ENCODE peak calls at places on chromosomes 1 and 21, in six cellular contexts. One of them, this sample, is unnamed.

GRCh38 chr1:200042119-200042436 is 14.6 kb downstream of the NR5A2 start:
- DNase-seq in adipocyte: no peak
- DNase-seq in foreskin fibroblast: no peak
- DNase-seq in DMS 273 treated with DMSO at 0.1 percent for 48 hours: no peak
- DNase-seq in NCI-H2029: no peak
- DNase-seq in HS-27A: no peak
- DNase-seq in this sample: no peak

GRCh38 chr1:210715072-210715471 is 386.4 kb downstream of the HHAT start:
- DNase-seq in DMS 273 treated with DMSO at 0.1 percent for 48 hours: no peak
- DNase-seq in foreskin fibroblast: no peak
- DNase-seq in NCI-H2029: no peak
- DNase-seq in HS-27A: no peak
- DNase-seq in adipocyte: no peak
- DNase-seq in this sample: no peak

GRCh38 chr1:70112838-70113237 is 92.5 kb downstream of the LRRC40 start:
- DNase-seq in adipocyte: no peak
- DNase-seq in DMS 273 treated with DMSO at 0.1 percent for 48 hours: no peak
- DNase-seq in NCI-H2029: no peak
- DNase-seq in foreskin fibroblast: no peak
- DNase-seq in HS-27A: no peak
- DNase-seq in this sample: no peak

GRCh38 chr1:39776400-39776713 is 5.2 kb upstream of the OXCT2 start:
- DNase-seq in DMS 273 treated with DMSO at 0.1 percent for 48 hours: no peak
- DNase-seq in HS-27A: no peak
- DNase-seq in foreskin fibroblast: no peak
- DNase-seq in adipocyte: no peak
- DNase-seq in NCI-H2029: no peak
- DNase-seq in this sample: no peak

GRCh38 chr21:45478115-45478801 is 64.0 kb downstream of the SLC19A1 start:
- DNase-seq in adipocyte: peak
- DNase-seq in NCI-H2029: no peak
- DNase-seq in HS-27A: no peak
- DNase-seq in foreskin fibroblast: no peak
- DNase-seq in DMS 273 treated with DMSO at 0.1 percent for 48 hours: peak
- DNase-seq in this sample: peak

GRCh38 chr1:75257424-75257823 is 123.2 kb downstream of the LHX8 start:
- DNase-seq in NCI-H2029: no peak
- DNase-seq in foreskin fibroblast: no peak
- DNase-seq in HS-27A: no peak
- DNase-seq in DMS 273 treated with DMSO at 0.1 percent for 48 hours: no peak
- DNase-seq in adipocyte: no peak
- DNase-seq in this sample: no peak

GRCh38 chr1:77096496-77097255 is 122.6 kb downstream of the PIGK start:
- DNase-seq in NCI-H2029: no peak
- DNase-seq in foreskin fibroblast: no peak
- DNase-seq in HS-27A: no peak
- DNase-seq in adipocyte: no peak
- DNase-seq in DMS 273 treated with DMSO at 0.1 percent for 48 hours: no peak
- DNase-seq in this sample: no peak

GRCh38 chr21:27572681-27573080 is 605.8 kb upstream of the ADAMTS5 start:
- DNase-seq in HS-27A: peak
- DNase-seq in DMS 273 treated with DMSO at 0.1 percent for 48 hours: no peak
- DNase-seq in adipocyte: peak
- DNase-seq in NCI-H2029: no peak
- DNase-seq in foreskin fibroblast: peak
- DNase-seq in this sample: no peak

GRCh38 chr1:201648911-201649775 is 110.2 kb downstream of the NAV1 start:
- DNase-seq in DMS 273 treated with DMSO at 0.1 percent for 48 hours: no peak
- DNase-seq in foreskin fibroblast: no peak
- DNase-seq in adipocyte: peak
- DNase-seq in NCI-H2029: peak
- DNase-seq in HS-27A: no peak
- DNase-seq in this sample: peak

This sample was measured in NCI-H1694.